ENCODE peak calls at places on chromosomes 3 and 15, in five cellular contexts. C, U, I, N and K are unnamed samples.

GRCh38 chr3:177694316-177694715 is 497.0 kb upstream of the TBL1XR1 start:
- DNase-seq in C (no peak), U (no peak), I (peak; percentile 90), N (no peak), K (peak; percentile 61)

GRCh38 chr3:101095703-101096102 is 102.5 kb upstream of the ABI3BP start:
- DNase-seq in C (no peak), U (no peak), I (peak; percentile 21), N (no peak), K (peak; percentile 12)

GRCh38 chr15:58125333-58125732 is 12.8 kb upstream of the AQP9 start:
- DNase-seq in C (no peak), U (no peak), I (no peak), N (no peak), K (no peak)

GRCh38 chr3:16236856-16237393 is 27.8 kb downstream of the DPH3 start:
- DNase-seq in C (no peak), U (no peak), I (peak; percentile 65), N (no peak), K (peak; percentile 21)

GRCh38 chr15:69253156-69253555 is 45.6 kb upstream of the PAQR5 start:
- DNase-seq in C (no peak), U (no peak), I (peak; percentile 83), N (no peak), K (peak; percentile 89)

GRCh38 chr3:142281474-142281873 is 56.1 kb upstream of the GK5 start:
- DNase-seq in C (no peak), U (no peak), I (no peak), N (no peak), K (no peak)

GRCh38 chr3:46905191-46905560 is 27.7 kb downstream of the PTH1R start:
- DNase-seq in C (no peak), U (no peak), I (no peak), N (no peak), K (no peak)

GRCh38 chr3:126958638-126959085 is 24.3 kb upstream of the PLXNA1 start:
- DNase-seq in C (no peak), U (no peak), I (no peak), N (no peak), K (no peak)

GRCh38 chr15:71231678-71232224 is 116.5 kb downstream of the THSD4 start:
- DNase-seq in C (no peak), U (no peak), I (no peak), N (no peak), K (no peak)

GRCh38 chr3:72739521-72740466 is 108.5 kb downstream of the SHQ1 start:
- DNase-seq in C (no peak), U (no peak), I (no peak), N (no peak), K (no peak)

GRCh38 chr3:102449341-102449740 is 14.5 kb downstream of the ZPLD1 start:
- DNase-seq in C (no peak), U (no peak), I (peak; percentile 19), N (no peak), K (peak; percentile 20)

GRCh38 chr3:126454026-126454425 is 21.7 kb downstream of the ZXDC start:
- DNase-seq in C (no peak), U (no peak), I (no peak), N (no peak), K (no peak)

GRCh38 chr15:56168394-56168793 is 75.3 kb downstream of the RFX7 start:
- DNase-seq in C (no peak), U (no peak), I (no peak), N (no peak), K (no peak)

GRCh38 chr3:47108546-47108945 is 55.4 kb downstream of the SETD2 start:
- DNase-seq in C (no peak), U (no peak), I (peak; percentile 14), N (no peak), K (no peak)

GRCh38 chr3:171384101-171384891 is 75.9 kb downstream of the TNIK start:
- DNase-seq in C (no peak), U (no peak), I (no peak), N (no peak), K (no peak)

GRCh38 chr15:101277943-101278564 is 769 bp upstream of the SELENOS start:
- DNase-seq in C (no peak), U (no peak), I (no peak), N (no peak), K (no peak)

GRCh38 chr3:172034786-172035685 is 4.3 kb upstream of the FNDC3B start:
- DNase-seq in C (no peak), U (no peak), I (peak; percentile 44), N (no peak), K (no peak)

GRCh38 chr15:73856458-73857192 is 16.7 kb upstream of the TBC1D21 start:
- DNase-seq in C (no peak), U (no peak), I (no peak), N (no peak), K (no peak)

GRCh38 chr3:46906471-46907058 is 29.0 kb downstream of the PTH1R start:
- DNase-seq in C (peak; percentile 14), U (no peak), I (no peak), N (no peak), K (no peak)

GRCh38 chr3:173730391-173730790 is 332.8 kb downstream of the NLGN1 start:
- DNase-seq in C (no peak), U (no peak), I (peak; percentile 31), N (no peak), K (no peak)

GRCh38 chr3:45968706-45969105 is 25.4 kb downstream of the CXCR6 start:
- DNase-seq in C (no peak), U (no peak), I (peak; percentile 60), N (no peak), K (peak; percentile 55)

GRCh38 chr3:141373768-141374526 is 5.6 kb downstream of the ZBTB38 start:
- DNase-seq in C (no peak), U (no peak), I (no peak), N (no peak), K (peak; percentile 32)

GRCh38 chr3:152302521-152303021 is 33.8 kb downstream of the MBNL1 start:
- DNase-seq in C (no peak), U (peak; percentile 65), I (peak; percentile 90), N (no peak), K (peak; percentile 89)

GRCh38 chr15:45714501-45715488 is 80.0 kb downstream of the SQOR start:
- DNase-seq in C (peak; percentile 33), U (peak; percentile 78), I (peak; percentile 82), N (peak; percentile 35), K (peak; percentile 53)

GRCh38 chr3:130626021-130626420 is 109.0 kb downstream of the COL6A6 start:
- DNase-seq in C (no peak), U (no peak), I (peak; percentile 16), N (no peak), K (peak; percentile 55)

GRCh38 chr3:49295489-49296058 is 18.5 kb upstream of the C3orf62 start:
- DNase-seq in C (peak; percentile 46), U (peak; percentile 29), I (peak; percentile 50), N (no peak), K (peak; percentile 45)

GRCh38 chr3:10344147-10344943 is 23.4 kb upstream of the SEC13 start:
- DNase-seq in C (peak; percentile 48), U (peak; percentile 68), I (peak; percentile 65), N (no peak), K (peak; percentile 55)

GRCh38 chr3:67461667-67462142 is 192.7 kb downstream of the SUCLG2 start:
- DNase-seq in C (no peak), U (no peak), I (peak; percentile 68), N (no peak), K (peak; percentile 59)

GRCh38 chr15:28930011-28930410 is 44.2 kb downstream of the APBA2 start:
- DNase-seq in C (no peak), U (no peak), I (no peak), N (no peak), K (no peak)

GRCh38 chr15:52078876-52079700 is 33.5 kb downstream of the BCL2L10 start:
- DNase-seq in C (peak; percentile 82), U (peak; percentile 87), I (peak; percentile 77), N (peak; percentile 66), K (peak; percentile 55)

GRCh38 chr15:52080031-52080430 is 32.5 kb downstream of the BCL2L10 start:
- DNase-seq in C (no peak), U (no peak), I (peak; percentile 32), N (no peak), K (peak; percentile 29)

GRCh38 chr15:52080993-52081392 is 31.6 kb downstream of the BCL2L10 start:
- DNase-seq in C (no peak), U (no peak), I (no peak), N (no peak), K (no peak)

GRCh38 chr15:52078197-52078875 is 34.2 kb downstream of the BCL2L10 start:
- DNase-seq in C (no peak), U (no peak), I (no peak), N (no peak), K (no peak)

GRCh38 chr15:52076889-52077781 is 35.4 kb downstream of the BCL2L10 start:
- DNase-seq in C (no peak), U (no peak), I (peak; percentile 44), N (no peak), K (peak; percentile 75)
- TF ChIP-seq CTCF in C (no peak), U (peak; percentile 12), I (peak; percentile 15), N (no peak), K (no peak)

GRCh38 chr3:120451670-120452220 is 953 bp upstream of the FSTL1 start:
- DNase-seq in C (no peak), U (peak; percentile 21), I (no peak), N (no peak), K (no peak)
- H3K4me3 ChIP-seq in C (no peak overlapping the region), U (peak overlapping the region; percentile 98), I (peak overlapping the region; percentile 84), N (peak overlapping the region; percentile 88), K (peak overlapping the region; percentile 82)

DNA sequence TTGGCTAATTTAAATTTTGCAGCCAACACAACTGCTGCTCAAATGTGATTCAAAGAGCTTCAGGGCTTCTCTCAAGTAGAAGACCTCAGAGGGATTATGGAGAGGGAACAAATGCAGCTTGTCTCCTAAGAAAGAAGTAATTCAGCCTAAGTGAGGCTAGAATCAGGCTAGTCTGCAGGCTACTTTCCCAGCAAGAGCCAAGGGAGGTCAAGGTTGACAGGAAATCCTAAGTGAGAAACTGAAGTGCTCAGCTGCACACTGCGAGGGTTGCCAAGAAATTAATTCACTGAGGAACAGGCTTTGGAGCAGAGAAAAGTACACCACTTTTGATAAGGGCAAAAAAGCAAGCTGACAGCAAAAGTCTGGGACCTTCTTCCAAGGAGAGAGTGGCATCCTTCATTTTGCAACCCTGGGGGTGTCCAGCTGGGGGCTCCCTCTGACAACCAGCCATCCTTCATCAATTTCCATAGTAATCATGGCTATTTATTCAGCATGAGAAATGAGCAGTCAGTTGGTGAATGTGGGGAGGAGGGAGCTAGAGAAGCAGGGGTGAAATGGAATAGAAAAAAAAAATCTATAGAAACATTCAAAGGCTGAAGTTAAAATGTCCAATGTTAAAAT is 646.4 kb upstream of the ADAMTS9 start:
- DNase-seq in C (no peak), U (peak; percentile 29), I (peak; percentile 61), N (no peak), K (no peak)
- TF ChIP-seq CTCF in C (no peak), U (peak; percentile 24), I (peak; percentile 22), N (peak; percentile 26), K (peak; percentile 29)

DNA sequence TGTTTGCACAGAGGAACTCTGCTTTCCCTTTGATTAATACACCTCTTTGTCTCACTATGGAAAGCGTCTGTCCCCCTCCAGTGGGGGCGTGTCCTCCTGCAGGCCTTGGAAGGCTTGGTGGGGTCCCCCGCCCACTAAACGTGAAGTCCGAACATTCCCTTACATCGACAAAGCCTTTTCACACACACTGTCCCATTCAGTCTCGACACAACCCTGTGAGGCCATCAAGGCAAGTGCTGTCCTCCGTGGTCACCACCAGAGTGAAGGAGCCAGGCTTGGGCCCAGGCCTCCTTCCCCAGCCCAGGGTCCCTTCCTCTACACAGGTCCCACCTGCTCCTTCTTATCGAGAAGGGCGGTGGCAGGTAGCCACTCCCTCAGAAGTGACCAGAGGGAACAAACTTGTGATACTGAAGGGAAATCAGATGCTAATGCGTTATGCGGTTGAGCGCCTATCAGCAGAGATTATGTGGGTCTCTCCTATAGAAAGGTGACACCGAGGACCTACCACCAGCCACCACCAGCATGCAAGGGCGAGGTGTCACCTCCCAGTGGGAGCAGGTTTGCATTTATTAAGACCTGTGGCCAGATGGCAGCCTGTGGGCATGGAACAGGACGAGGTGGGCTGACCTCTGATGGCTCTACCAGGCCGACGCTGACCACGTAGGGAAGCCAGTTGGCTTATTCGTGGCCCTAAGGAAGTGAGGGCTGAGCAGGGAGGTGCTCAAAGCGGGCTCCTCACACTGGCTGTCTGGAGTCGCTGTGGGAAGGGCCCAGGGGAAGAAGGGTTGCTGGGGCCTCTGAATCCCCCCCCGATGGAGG is 6.6 kb downstream of the NRROS start:
- DNase-seq in C (no peak), U (no peak), I (no peak), N (no peak), K (no peak)
- H3K4me3 ChIP-seq in C (no peak overlapping the region), U (no peak overlapping the region), I (no peak overlapping the region), N (no peak overlapping the region), K (no peak overlapping the region)